ENCODE peak calls at places on chromosomes 13 and 19, in five cellular contexts. One of them, this sample, is unnamed.

GRCh38 chr13:45769072-45769471 is 67.0 kb downstream of the CBY2 start:
- DNase-seq in adrenal gland: no peak
- DNase-seq in upper lobe of left lung: no peak
- DNase-seq in heart left ventricle: no peak
- DNase-seq in IMR-90: no peak
- DNase-seq in this sample: no peak

GRCh38 chr13:96075953-96076543 is 13.9 kb upstream of the HS6ST3 start:
- DNase-seq in adrenal gland: no peak
- DNase-seq in upper lobe of left lung: no peak
- DNase-seq in heart left ventricle: no peak
- DNase-seq in IMR-90: peak
- DNase-seq in this sample: no peak

GRCh38 chr13:31997641-31998040 is 33.9 kb upstream of the FRY start:
- DNase-seq in adrenal gland: no peak
- DNase-seq in upper lobe of left lung: no peak
- DNase-seq in heart left ventricle: no peak
- DNase-seq in IMR-90: no peak
- DNase-seq in this sample: no peak

GRCh38 chr19:51422053-51422448 is 4.6 kb upstream of the SIGLEC10 start:
- DNase-seq in adrenal gland: peak
- DNase-seq in upper lobe of left lung: peak
- DNase-seq in heart left ventricle: peak
- DNase-seq in IMR-90: peak
- DNase-seq in this sample: peak

GRCh38 chr19:19662866-19663291 is 597 bp downstream of the ATP13A1 start:
- DNase-seq in adrenal gland: peak
- DNase-seq in upper lobe of left lung: no peak
- DNase-seq in heart left ventricle: no peak
- DNase-seq in IMR-90: peak
- DNase-seq in this sample: no peak

GRCh38 chr13:104442541-104442940 is 1376.3 kb upstream of the SLC10A2 start:
- DNase-seq in adrenal gland: no peak
- DNase-seq in upper lobe of left lung: no peak
- DNase-seq in heart left ventricle: no peak
- DNase-seq in IMR-90: no peak
- DNase-seq in this sample: no peak

GRCh38 chr19:4515732-4516131 is 2.6 kb downstream of the PLIN4 start:
- DNase-seq in adrenal gland: no peak
- DNase-seq in upper lobe of left lung: no peak
- DNase-seq in heart left ventricle: no peak
- DNase-seq in IMR-90: no peak
- DNase-seq in this sample: no peak

GRCh38 chr13:111666377-111666776 is 345.9 kb downstream of the TEX29 start:
- DNase-seq in adrenal gland: peak
- DNase-seq in upper lobe of left lung: no peak
- DNase-seq in heart left ventricle: no peak
- DNase-seq in IMR-90: no peak
- DNase-seq in this sample: no peak

DNA sequence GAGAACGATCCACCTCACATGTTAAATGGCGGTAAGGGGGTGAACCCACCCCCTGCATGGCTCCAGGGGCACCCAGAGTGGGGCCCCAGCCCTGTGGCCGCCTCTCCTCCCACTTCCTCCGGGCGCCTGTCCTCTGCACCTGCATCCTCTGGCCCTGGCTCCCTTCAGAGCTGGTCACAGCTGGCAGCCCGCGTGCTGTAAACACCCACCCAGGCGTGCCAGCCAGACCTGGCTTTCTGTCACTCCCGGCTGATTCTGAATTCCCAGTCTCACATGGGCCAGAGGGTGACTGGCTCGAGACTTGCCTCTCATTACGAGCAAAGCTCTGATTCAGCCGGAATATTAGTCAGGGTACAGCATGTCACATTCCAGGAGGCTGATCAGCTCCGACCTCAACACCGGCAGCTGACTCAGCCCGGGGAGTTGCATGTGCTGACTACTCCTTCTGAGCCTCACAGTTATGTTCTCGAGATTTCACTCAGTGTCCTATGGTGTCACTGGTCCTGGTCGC is 75.1 kb downstream of the GNG7 start:
- DNase-seq in adrenal gland: peak
- DNase-seq in upper lobe of left lung: peak
- DNase-seq in heart left ventricle: peak
- DNase-seq in IMR-90: peak
- DNase-seq in this sample: peak
- TF ChIP-seq POLR2A in adrenal gland: peak
- TF ChIP-seq POLR2A in upper lobe of left lung: peak
- TF ChIP-seq POLR2A in heart left ventricle: no peak
- TF ChIP-seq POLR2A in IMR-90: no peak
- TF ChIP-seq POLR2A in this sample: peak

GRCh38 chr19:38440592-38440991 is 7.1 kb downstream of the RYR1 start:
- DNase-seq in adrenal gland: no peak
- DNase-seq in upper lobe of left lung: peak
- DNase-seq in heart left ventricle: no peak
- DNase-seq in IMR-90: no peak
- DNase-seq in this sample: no peak
- TF ChIP-seq POLR2A in adrenal gland: no peak
- TF ChIP-seq POLR2A in upper lobe of left lung: no peak
- TF ChIP-seq POLR2A in heart left ventricle: no peak
- TF ChIP-seq POLR2A in IMR-90: no peak
- TF ChIP-seq POLR2A in this sample: no peak

GRCh38 chr13:70338608-70339007 is 230.4 kb upstream of the KLHL1 start:
- DNase-seq in adrenal gland: no peak
- DNase-seq in upper lobe of left lung: no peak
- DNase-seq in heart left ventricle: no peak
- DNase-seq in IMR-90: no peak
- DNase-seq in this sample: no peak
- TF ChIP-seq POLR2A in adrenal gland: no peak
- TF ChIP-seq POLR2A in upper lobe of left lung: no peak
- TF ChIP-seq POLR2A in heart left ventricle: no peak
- TF ChIP-seq POLR2A in IMR-90: no peak
- TF ChIP-seq POLR2A in this sample: no peak

DNA sequence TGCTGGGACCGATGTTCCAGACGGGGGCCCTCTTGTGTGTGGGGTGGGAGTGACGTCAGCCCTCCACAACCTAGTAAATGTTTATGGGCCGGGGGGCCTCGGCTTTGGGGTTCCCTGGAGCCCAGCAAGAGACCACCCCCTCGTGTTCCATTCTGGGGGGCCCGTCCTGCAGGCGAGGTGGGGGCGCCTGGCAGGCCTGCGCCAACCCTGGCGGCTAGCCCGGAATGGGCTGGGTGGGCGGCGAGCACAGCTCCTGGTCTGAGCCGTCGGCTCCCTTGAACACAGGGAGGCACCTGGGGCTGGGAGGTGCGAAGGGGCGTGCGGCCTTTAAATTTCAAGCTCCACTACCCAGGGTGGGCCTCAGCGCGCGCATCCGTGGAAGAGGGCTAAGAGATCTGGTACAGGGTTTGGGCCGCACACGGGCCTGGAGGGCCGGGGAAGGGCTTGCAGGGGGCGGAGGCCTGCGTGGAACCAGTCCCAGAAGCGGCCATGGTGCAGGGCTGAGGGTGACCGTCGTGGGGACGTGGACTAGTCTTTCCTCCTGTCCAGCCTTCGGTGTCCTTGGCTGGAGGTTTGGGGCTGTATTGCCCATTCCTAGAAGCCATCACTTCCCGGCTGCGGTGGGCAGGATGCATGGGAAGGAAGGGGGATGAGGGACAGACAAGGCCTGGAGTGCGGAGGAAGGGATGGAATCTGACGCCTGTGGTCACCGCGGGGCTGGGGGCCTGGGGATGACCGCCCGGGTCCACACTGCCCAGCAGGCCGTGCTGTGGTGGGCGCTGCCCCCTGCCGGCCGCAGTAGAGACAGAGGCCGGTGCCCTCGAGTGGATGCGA is 11.4 kb downstream of the NDUFA11 start:
- DNase-seq in adrenal gland: no peak
- DNase-seq in upper lobe of left lung: peak
- DNase-seq in heart left ventricle: no peak
- DNase-seq in IMR-90: peak
- DNase-seq in this sample: peak
- TF ChIP-seq POLR2A in adrenal gland: no peak
- TF ChIP-seq POLR2A in upper lobe of left lung: no peak
- TF ChIP-seq POLR2A in heart left ventricle: no peak
- TF ChIP-seq POLR2A in IMR-90: no peak
- TF ChIP-seq POLR2A in this sample: no peak

DNA sequence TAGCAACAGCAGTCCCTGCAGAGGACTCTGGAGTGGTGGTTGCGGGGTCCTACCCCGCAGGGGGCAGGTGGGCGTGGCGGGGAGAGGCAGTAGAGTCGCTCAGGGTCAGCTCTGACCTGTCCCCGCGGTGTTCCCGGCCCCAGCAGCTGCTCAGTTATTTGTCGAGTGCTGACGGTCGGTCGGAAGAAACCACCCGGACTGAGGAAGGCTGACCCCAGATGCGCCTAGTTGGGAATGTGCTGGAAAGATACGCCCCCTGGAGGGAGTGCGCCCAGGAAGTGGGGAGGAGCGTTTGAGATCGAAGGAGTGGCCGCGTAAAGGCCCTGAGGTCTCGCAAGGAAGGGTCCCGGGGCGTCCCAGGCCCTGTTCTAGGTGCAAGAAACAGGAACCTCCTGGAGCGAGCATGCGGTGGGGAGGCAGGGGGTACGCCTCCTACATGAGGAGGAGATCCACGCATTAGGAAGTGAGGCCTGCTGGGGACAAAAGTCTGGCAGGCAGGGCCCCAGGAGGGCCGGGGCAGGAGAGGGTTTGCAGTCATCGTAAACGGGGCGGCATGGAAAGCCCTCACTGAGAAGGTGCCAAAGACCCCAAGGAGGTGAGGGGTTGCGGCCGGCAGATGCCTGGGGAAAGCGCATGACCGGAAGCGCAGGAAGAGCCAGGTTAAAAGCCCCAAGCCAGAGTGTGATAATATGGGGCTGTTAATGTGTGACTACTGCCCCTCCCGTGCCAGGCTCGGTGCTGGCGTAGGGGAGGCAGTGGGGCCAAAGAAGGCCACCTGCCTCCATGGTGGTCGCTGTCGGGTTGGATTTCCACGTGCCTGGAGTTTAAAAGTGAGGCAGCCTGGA is 9.1 kb downstream of the CCDC8 start:
- DNase-seq in adrenal gland: peak
- DNase-seq in upper lobe of left lung: peak
- DNase-seq in heart left ventricle: peak
- DNase-seq in IMR-90: peak
- DNase-seq in this sample: peak
- TF ChIP-seq POLR2A in adrenal gland: no peak
- TF ChIP-seq POLR2A in upper lobe of left lung: no peak
- TF ChIP-seq POLR2A in heart left ventricle: no peak
- TF ChIP-seq POLR2A in IMR-90: no peak
- TF ChIP-seq POLR2A in this sample: peak

GRCh38 chr19:18566953-18567352 is 4.7 kb upstream of the UBA52 start:
- DNase-seq in adrenal gland: no peak
- DNase-seq in upper lobe of left lung: peak
- DNase-seq in heart left ventricle: no peak
- DNase-seq in IMR-90: no peak
- DNase-seq in this sample: no peak

GRCh38 chr19:18576383-18576782 is 4.7 kb downstream of the UBA52 start:
- DNase-seq in adrenal gland: no peak
- DNase-seq in upper lobe of left lung: no peak
- DNase-seq in heart left ventricle: no peak
- DNase-seq in IMR-90: no peak
- DNase-seq in this sample: no peak

GRCh38 chr19:18574691-18575291 is 3.1 kb downstream of the UBA52 start:
- DNase-seq in adrenal gland: no peak
- DNase-seq in upper lobe of left lung: peak
- DNase-seq in heart left ventricle: no peak
- DNase-seq in IMR-90: no peak
- DNase-seq in this sample: no peak

GRCh38 chr19:18568367-18568766 is 3.3 kb upstream of the UBA52 start:
- DNase-seq in adrenal gland: no peak
- DNase-seq in upper lobe of left lung: peak
- DNase-seq in heart left ventricle: no peak
- DNase-seq in IMR-90: no peak
- DNase-seq in this sample: no peak

GRCh38 chr19:18571564-18572344 is at the start of gene UBA52:
- DNase-seq in adrenal gland: peak
- DNase-seq in upper lobe of left lung: peak
- DNase-seq in heart left ventricle: peak
- DNase-seq in IMR-90: peak
- DNase-seq in this sample: peak
- TF ChIP-seq POLR2A in adrenal gland: peak
- TF ChIP-seq POLR2A in upper lobe of left lung: peak
- TF ChIP-seq POLR2A in heart left ventricle: peak
- TF ChIP-seq POLR2A in IMR-90: peak
- TF ChIP-seq POLR2A in this sample: peak

GRCh38 chr19:50025794-50026549 is at the start of gene ZNF473:
- DNase-seq in adrenal gland: peak
- DNase-seq in upper lobe of left lung: peak
- DNase-seq in heart left ventricle: peak
- DNase-seq in IMR-90: peak
- DNase-seq in this sample: peak
- TF ChIP-seq POLR2A in adrenal gland: peak
- TF ChIP-seq POLR2A in upper lobe of left lung: peak
- TF ChIP-seq POLR2A in heart left ventricle: no peak
- TF ChIP-seq POLR2A in IMR-90: peak
- TF ChIP-seq POLR2A in this sample: peak

GRCh38 chr13:110615322-110616102 is at the start of gene NAXD:
- DNase-seq in adrenal gland: peak
- DNase-seq in upper lobe of left lung: peak
- DNase-seq in heart left ventricle: peak
- DNase-seq in IMR-90: peak
- DNase-seq in this sample: peak
- TF ChIP-seq POLR2A in adrenal gland: peak
- TF ChIP-seq POLR2A in upper lobe of left lung: peak
- TF ChIP-seq POLR2A in heart left ventricle: no peak
- TF ChIP-seq POLR2A in IMR-90: peak
- TF ChIP-seq POLR2A in this sample: peak